ENCODE peak calls at places on chromosome X, in ten cellular contexts. X, C, I, O, H, B, V, D, Z and R are unnamed samples.
A peak's percentile ranks its signal among the peaks of the same experiment; 100 is the strongest.

GRCh38 chrX:135536883-135537282 is 16.4 kb downstream of the INTS6L start:
- ATAC-seq in Z (no peak), H (no peak), X (no peak), O (no peak), D (no peak), C (peak; percentile 43), V (no peak), B (peak; percentile 67), I (no peak), R (peak; percentile 20)

GRCh38 chrX:129846686-129847085 is 3.0 kb upstream of the ZDHHC9 start:
- ATAC-seq in Z (no peak), B (no peak), X (no peak), I (no peak), V (no peak), O (no peak), H (no peak), D (no peak), C (no peak), R (no peak)

GRCh38 chrX:46979340-46979739 is 67.1 kb downstream of the JADE3 start:
- ATAC-seq in I (peak; percentile 47), X (no peak), H (peak; percentile 55), C (no peak), D (no peak), V (no peak), Z (peak; percentile 17), B (no peak), O (no peak), R (no peak)

GRCh38 chrX:2220296-2220695 is 280.5 kb downstream of the DHRSX start:
- ATAC-seq in V (no peak), I (no peak), H (no peak), B (no peak), D (no peak), Z (no peak), O (no peak), X (no peak), C (no peak), R (no peak)

GRCh38 chrX:56793533-56794320 is 64.7 kb downstream of the NBDY start:
- ATAC-seq in I (no peak), V (no peak), C (no peak), O (no peak), X (no peak), H (peak; percentile 67), B (no peak), D (no peak), Z (no peak), R (no peak)

GRCh38 chrX:131881194-131881593 is 141.9 kb upstream of the STK26 start:
- ATAC-seq in B (no peak), D (no peak), V (no peak), H (no peak), C (no peak), I (no peak), O (no peak), X (no peak), Z (no peak), R (no peak)

GRCh38 chrX:39893417-39894338 is 204.1 kb downstream of the BCOR start:
- ATAC-seq in O (no peak), V (no peak), D (no peak), I (no peak), C (no peak), X (no peak), Z (no peak), B (no peak), H (no peak), R (no peak)

GRCh38 chrX:133852837-133853236 is 132.6 kb downstream of the GPC3 start:
- ATAC-seq in B (no peak), X (no peak), Z (no peak), V (no peak), D (no peak), O (no peak), C (no peak), I (no peak), H (no peak), R (no peak)

GRCh38 chrX:39889704-39890103 is 208.1 kb downstream of the BCOR start:
- ATAC-seq in Z (no peak), D (no peak), I (no peak), B (no peak), O (no peak), H (no peak), X (no peak), V (no peak), C (no peak), R (no peak)